ENCODE peak calls at places on chromosome 19, in seven cellular contexts. L, S, V, P, Z, X and N are unnamed samples.

GRCh38 chr19:28436320-28436719 is 776.6 kb downstream of the UQCRFS1 start:
- DNase-seq in L (no peak), S (no peak), V (no peak), P (no peak), Z (no peak), X (no peak), N (no peak)

GRCh38 chr19:24046550-24046949 is 40.4 kb upstream of the ZNF254 start:
- DNase-seq in L (no peak), S (no peak), V (no peak), P (no peak), Z (no peak), X (no peak), N (no peak)

GRCh38 chr19:50716178-50717025 is 3.2 kb downstream of the SHANK1 start:
- DNase-seq in L (no peak), S (no peak), V (no peak), P (no peak), Z (no peak), X (no peak), N (no peak)

GRCh38 chr19:1181606-1182005 is 7.5 kb upstream of the SBNO2 start:
- DNase-seq in L (peak; percentile 87), S (no peak), V (no peak), P (no peak), Z (no peak), X (peak; percentile 93), N (no peak)

GRCh38 chr19:290539-291521 is at the start of gene PLPP2:
- DNase-seq in L (peak; percentile 80), S (no peak), V (no peak), P (no peak), Z (peak; percentile 38), X (peak; percentile 66), N (peak; percentile 80)

GRCh38 chr19:6047741-6048231 is 62.5 kb downstream of the RFX2 start:
- DNase-seq in L (no peak), S (peak; percentile 52), V (peak; percentile 22), P (no peak), Z (peak; percentile 52), X (no peak), N (peak; percentile 43)

GRCh38 chr19:17641181-17641580 is 47.0 kb downstream of the UNC13A start:
- DNase-seq in L (no peak), S (no peak), V (no peak), P (no peak), Z (no peak), X (no peak), N (no peak)

GRCh38 chr19:4338441-4339350 is at the start of gene STAP2:
- DNase-seq in L (peak; percentile 82), S (no peak), V (peak; percentile 55), P (no peak), Z (peak; percentile 17), X (peak; percentile 88), N (no peak)

GRCh38 chr19:12777217-12778019 is 2.1 kb upstream of the HOOK2 start:
- DNase-seq in L (peak; percentile 93), S (peak; percentile 68), V (peak; percentile 82), P (peak; percentile 78), Z (peak; percentile 84), X (peak; percentile 87), N (no peak)

GRCh38 chr19:51296331-51297093 is 14.9 kb upstream of the IGLON5 start:
- DNase-seq in L (no peak), S (no peak), V (no peak), P (no peak), Z (peak; percentile 19), X (no peak), N (no peak)

GRCh38 chr19:16628984-16629691 is 1.1 kb upstream of the MED26 start:
- DNase-seq in L (no peak), S (peak; percentile 72), V (peak; percentile 80), P (peak; percentile 55), Z (peak; percentile 70), X (peak; percentile 24), N (no peak)

GRCh38 chr19:34096020-34096915 is 76.0 kb upstream of the LSM14A start:
- DNase-seq in L (no peak), S (peak; percentile 50), V (no peak), P (no peak), Z (peak; percentile 69), X (no peak), N (no peak)

GRCh38 chr19:47438793-47439220 is 19.5 kb upstream of the MEIS3 start:
- DNase-seq in L (no peak), S (no peak), V (no peak), P (no peak), Z (no peak), X (no peak), N (no peak)

GRCh38 chr19:49678970-49679831 is 2.1 kb downstream of the PRMT1 start:
- DNase-seq in L (no peak), S (no peak), V (no peak), P (no peak), Z (no peak), X (no peak), N (no peak)

GRCh38 chr19:19597809-19598306 is 20.6 kb downstream of the PBX4 start:
- DNase-seq in L (no peak), S (no peak), V (no peak), P (no peak), Z (no peak), X (no peak), N (no peak)

GRCh38 chr19:29524912-29525870 is 603 bp upstream of the VSTM2B start:
- DNase-seq in L (peak; percentile 54), S (no peak), V (no peak), P (no peak), Z (no peak), X (no peak), N (no peak)

GRCh38 chr19:6078068-6078467 is 32.2 kb downstream of the RFX2 start:
- DNase-seq in L (no peak), S (no peak), V (no peak), P (no peak), Z (no peak), X (no peak), N (no peak)

GRCh38 chr19:31261019-31261595 is 88.1 kb downstream of the TSHZ3 start:
- DNase-seq in L (no peak), S (no peak), V (no peak), P (no peak), Z (no peak), X (no peak), N (no peak)

GRCh38 chr19:7482584-7483439 is 6.0 kb downstream of the PEX11G start:
- DNase-seq in L (no peak), S (no peak), V (peak; percentile 56), P (no peak), Z (peak; percentile 38), X (peak; percentile 55), N (no peak)

GRCh38 chr19:49570997-49571676 is 9.2 kb downstream of the NOSIP start:
- DNase-seq in L (no peak), S (no peak), V (peak; percentile 56), P (no peak), Z (no peak), X (no peak), N (no peak)

GRCh38 chr19:48678201-48678600 is 5.4 kb upstream of the NTN5 start:
- DNase-seq in L (no peak), S (no peak), V (no peak), P (no peak), Z (no peak), X (no peak), N (no peak)

GRCh38 chr19:12867120-12868099 is 13.8 kb downstream of the DNASE2 start:
- DNase-seq in L (peak; percentile 84), S (peak; percentile 43), V (peak; percentile 68), P (no peak), Z (peak; percentile 72), X (peak; percentile 71), N (peak; percentile 82)

GRCh38 chr19:3075605-3076431 is 13.5 kb upstream of the TLE5 start:
- DNase-seq in L (peak; percentile 86), S (no peak), V (peak; percentile 60), P (no peak), Z (peak; percentile 43), X (peak; percentile 59), N (no peak)

DNA sequence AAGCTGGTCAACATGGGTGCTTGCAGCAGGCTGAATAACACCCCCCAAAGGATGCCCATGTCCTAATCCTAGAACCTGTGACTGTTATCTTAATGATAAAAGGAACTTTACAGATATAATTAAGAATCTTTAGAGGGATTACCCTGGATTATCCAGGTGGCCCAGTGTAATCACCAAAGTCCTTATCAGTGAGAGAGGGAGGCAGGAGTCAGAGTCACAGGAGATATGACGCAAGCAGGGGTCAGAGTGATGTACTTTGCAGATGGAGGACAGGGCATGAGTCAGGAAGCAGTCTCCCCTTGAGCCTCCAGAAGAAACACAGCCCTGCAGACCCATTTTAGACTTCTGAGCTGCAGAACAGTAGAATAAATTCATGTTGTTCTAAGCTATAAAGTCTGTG is 9.8 kb downstream of the ZNF606 start:
- DNase-seq in L (no peak), S (no peak), V (no peak), P (no peak), Z (no peak), X (no peak), N (no peak)
- H3K9me3 ChIP-seq in L (peaks cover 78% of the 10 kb centered on the region), S (peaks cover 84% of the 10 kb centered on the region), V (peaks cover 80% of the 10 kb centered on the region), P (peaks cover 95% of the 10 kb centered on the region), Z (no peaks in the 10 kb centered on the region), X (peaks cover 90% of the 10 kb centered on the region), N (no peaks in the 10 kb centered on the region)

DNA sequence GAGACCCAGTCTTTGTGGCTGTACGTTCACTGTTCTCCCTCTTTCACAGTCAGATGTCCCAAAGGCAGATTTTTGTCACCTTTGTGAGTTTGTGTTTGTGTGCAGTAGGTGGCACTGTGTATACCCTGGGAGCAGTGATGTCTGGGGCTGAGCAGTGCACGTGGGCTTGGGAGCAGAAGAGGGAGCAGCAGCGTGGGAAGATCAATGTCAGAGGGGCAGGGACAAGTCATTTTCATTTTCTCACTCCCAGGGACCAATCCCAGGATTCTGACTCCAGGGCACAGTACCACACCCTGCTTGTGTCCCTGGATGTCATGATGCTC is 2.0 kb upstream of the PSG6 start:
- DNase-seq in L (no peak), S (no peak), V (no peak), P (no peak), Z (no peak), X (no peak), N (no peak)
- H3K9me3 ChIP-seq in L (no peaks in the 10 kb centered on the region), S (no peaks in the 10 kb centered on the region), V (no peaks in the 10 kb centered on the region), P (no peaks in the 10 kb centered on the region), Z (no peaks in the 10 kb centered on the region), X (no peaks in the 10 kb centered on the region), N (peaks cover 6% of the 10 kb centered on the region)

GRCh38 chr19:57789288-57789687 is 19.8 kb downstream of the ZNF586 start:
- DNase-seq in L (no peak), S (no peak), V (no peak), P (no peak), Z (no peak), X (no peak), N (no peak)
- H3K9me3 ChIP-seq in L (peaks cover 12% of the 10 kb centered on the region), S (peaks cover 19% of the 10 kb centered on the region), V (no peaks in the 10 kb centered on the region), P (peaks cover 97% of the 10 kb centered on the region), Z (no peaks in the 10 kb centered on the region), X (peaks cover 61% of the 10 kb centered on the region), N (no peaks in the 10 kb centered on the region)

DNA sequence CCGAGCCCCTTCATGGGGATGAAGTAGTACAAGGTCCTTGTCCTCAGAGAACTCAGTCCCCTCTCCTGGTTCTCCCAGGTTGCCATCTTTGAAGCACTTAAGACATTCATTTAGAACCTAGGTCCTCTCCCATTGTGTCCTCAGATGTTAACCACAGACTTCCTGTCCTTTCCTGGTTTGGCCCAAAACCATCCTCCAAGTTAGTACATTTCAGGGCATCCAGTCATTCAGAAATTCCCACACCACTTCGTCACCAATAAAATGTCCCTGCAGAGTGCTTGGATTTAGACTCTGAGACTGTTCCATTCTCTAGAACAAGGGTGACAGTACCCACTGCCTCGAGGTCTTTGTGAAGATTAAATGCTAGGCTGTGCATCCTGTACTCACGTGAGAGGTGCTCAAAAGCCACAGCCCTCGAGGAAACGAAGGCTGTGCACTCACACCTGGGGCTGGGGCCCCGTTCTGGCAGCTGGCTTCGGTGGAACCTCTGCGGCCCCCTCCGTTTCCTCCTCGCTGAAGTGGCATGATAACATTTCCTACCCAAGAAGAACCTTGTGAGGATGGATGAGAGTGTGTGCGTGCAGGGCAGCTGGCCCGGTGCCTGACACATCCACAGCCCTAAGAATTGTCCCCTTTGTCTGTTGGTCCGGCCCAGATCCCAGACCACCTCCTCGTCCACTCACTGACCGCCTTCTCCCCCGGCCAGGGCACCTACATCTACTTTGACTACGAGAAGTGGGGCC is 4.7 kb downstream of the LENG1 start:
- DNase-seq in L (no peak), S (no peak), V (no peak), P (no peak), Z (no peak), X (no peak), N (no peak)
- H3K9me3 ChIP-seq in L (no peaks in the 10 kb centered on the region), S (no peaks in the 10 kb centered on the region), V (no peaks in the 10 kb centered on the region), P (no peaks in the 10 kb centered on the region), Z (no peaks in the 10 kb centered on the region), X (no peaks in the 10 kb centered on the region), N (no peaks in the 10 kb centered on the region)